ENCODE peak calls at places on chromosomes 1 and 21, in four cellular contexts. One of them, this sample, is unnamed. For H3K36me3, the result is how much of the 10 kb centered on the place peaks cover.

GRCh38 chr1:6914646-6915178 is 129.5 kb downstream of the CAMTA1 start:
- DNase-seq in IMR-90: no peak
- DNase-seq in GM12878: no peak
- DNase-seq in H1: no peak
- DNase-seq in this sample: no peak

GRCh38 chr1:36387141-36387949 is 1.6 kb upstream of the STK40 start:
- DNase-seq in IMR-90: peak
- DNase-seq in GM12878: no peak
- DNase-seq in H1: no peak
- DNase-seq in this sample: no peak

GRCh38 chr1:50978852-50979781 is 9.1 kb downstream of the CDKN2C start:
- DNase-seq in IMR-90: no peak
- DNase-seq in GM12878: no peak
- DNase-seq in H1: peak
- DNase-seq in this sample: peak

GRCh38 chr1:156839426-156840109 is 19.3 kb downstream of the INSRR start:
- DNase-seq in IMR-90: no peak
- DNase-seq in GM12878: no peak
- DNase-seq in H1: no peak
- DNase-seq in this sample: no peak

GRCh38 chr1:234885601-234886000 is 243.0 kb downstream of the TOMM20 start:
- DNase-seq in IMR-90: no peak
- DNase-seq in GM12878: no peak
- DNase-seq in H1: no peak
- DNase-seq in this sample: no peak

GRCh38 chr1:23801876-23802275 is 1.3 kb upstream of the GALE start:
- DNase-seq in IMR-90: no peak
- DNase-seq in GM12878: no peak
- DNase-seq in H1: no peak
- DNase-seq in this sample: no peak

GRCh38 chr21:14768042-14768441 is 221.9 kb upstream of the SAMSN1 start:
- DNase-seq in IMR-90: no peak
- DNase-seq in GM12878: no peak
- DNase-seq in H1: no peak
- DNase-seq in this sample: no peak

GRCh38 chr1:3003039-3003940 is 18.0 kb upstream of the ACTRT2 start:
- DNase-seq in IMR-90: no peak
- DNase-seq in GM12878: no peak
- DNase-seq in H1: no peak
- DNase-seq in this sample: no peak

GRCh38 chr1:208683141-208683540 is 439.0 kb upstream of the PLXNA2 start:
- DNase-seq in IMR-90: no peak
- DNase-seq in GM12878: no peak
- DNase-seq in H1: no peak
- DNase-seq in this sample: no peak

GRCh38 chr1:17351047-17351446 is 20.9 kb upstream of the PADI6 start:
- DNase-seq in IMR-90: no peak
- DNase-seq in GM12878: no peak
- DNase-seq in H1: no peak
- DNase-seq in this sample: no peak

GRCh38 chr1:192702212-192702993 is 66.5 kb downstream of the RGS13 start:
- DNase-seq in IMR-90: peak
- DNase-seq in GM12878: no peak
- DNase-seq in H1: no peak
- DNase-seq in this sample: no peak

GRCh38 chr1:171513743-171514142 is 28.4 kb downstream of the PRRC2C start:
- DNase-seq in IMR-90: no peak
- DNase-seq in GM12878: no peak
- DNase-seq in H1: no peak
- DNase-seq in this sample: no peak

GRCh38 chr1:103248417-103249102 is 140.2 kb upstream of the COL11A1 start:
- DNase-seq in IMR-90: no peak
- DNase-seq in GM12878: no peak
- DNase-seq in H1: no peak
- DNase-seq in this sample: no peak

GRCh38 chr1:216566809-216567208 is 143.6 kb upstream of the USH2A start:
- DNase-seq in IMR-90: peak
- DNase-seq in GM12878: no peak
- DNase-seq in H1: no peak
- DNase-seq in this sample: no peak

GRCh38 chr21:36487641-36488307 is 7.9 kb upstream of the CLDN14 start:
- DNase-seq in IMR-90: peak
- DNase-seq in GM12878: no peak
- DNase-seq in H1: no peak
- DNase-seq in this sample: no peak

GRCh38 chr1:18893120-18893519 is 9.2 kb downstream of the ALDH4A1 start:
- DNase-seq in IMR-90: no peak
- DNase-seq in GM12878: no peak
- DNase-seq in H1: no peak
- DNase-seq in this sample: no peak

GRCh38 chr1:22053018-22053860 is 730 bp downstream of the CDC42 start:
- DNase-seq in IMR-90: peak
- DNase-seq in GM12878: no peak
- DNase-seq in H1: peak
- DNase-seq in this sample: peak

GRCh38 chr1:211336775-211337174 is 10.1 kb downstream of the TRAF5 start:
- DNase-seq in IMR-90: no peak
- DNase-seq in GM12878: no peak
- DNase-seq in H1: peak
- DNase-seq in this sample: no peak

GRCh38 chr1:9615316-9616063 is 26.8 kb downstream of the TMEM201 start:
- DNase-seq in IMR-90: peak
- DNase-seq in GM12878: no peak
- DNase-seq in H1: peak
- DNase-seq in this sample: peak

GRCh38 chr1:20209471-20209870 is 23.2 kb upstream of the PLA2G2C start:
- DNase-seq in IMR-90: no peak
- DNase-seq in GM12878: no peak
- DNase-seq in H1: no peak
- DNase-seq in this sample: no peak

GRCh38 chr1:21189906-21190500 is 13.3 kb upstream of the EIF4G3 start:
- DNase-seq in IMR-90: no peak
- DNase-seq in GM12878: no peak
- DNase-seq in H1: no peak
- DNase-seq in this sample: no peak

GRCh38 chr1:168341576-168341975 is 60.9 kb downstream of the TBX19 start:
- DNase-seq in IMR-90: peak
- DNase-seq in GM12878: no peak
- DNase-seq in H1: no peak
- DNase-seq in this sample: no peak

GRCh38 chr1:226645279-226645976 is 93.7 kb downstream of the ITPKB start:
- DNase-seq in IMR-90: no peak
- DNase-seq in GM12878: no peak
- DNase-seq in H1: no peak
- DNase-seq in this sample: no peak

GRCh38 chr1:156750191-156750931 is 1.1 kb downstream of the HDGF start:
- DNase-seq in IMR-90: no peak
- DNase-seq in GM12878: no peak
- DNase-seq in H1: no peak
- DNase-seq in this sample: peak

GRCh38 chr1:101388904-101389546 is 152.2 kb downstream of the S1PR1 start:
- DNase-seq in IMR-90: peak
- DNase-seq in GM12878: peak
- DNase-seq in H1: no peak
- DNase-seq in this sample: no peak

GRCh38 chr1:62823556-62823955 is 39.6 kb downstream of the ATG4C start:
- DNase-seq in IMR-90: peak
- DNase-seq in GM12878: no peak
- DNase-seq in H1: no peak
- DNase-seq in this sample: no peak

GRCh38 chr21:34135330-34135729 is 62.0 kb downstream of the MRPS6 start:
- DNase-seq in IMR-90: no peak
- DNase-seq in GM12878: no peak
- DNase-seq in H1: no peak
- DNase-seq in this sample: no peak

GRCh38 chr21:32253215-32253641 is 25.6 kb downstream of the MIS18A start:
- DNase-seq in IMR-90: peak
- DNase-seq in GM12878: no peak
- DNase-seq in H1: no peak
- DNase-seq in this sample: no peak

GRCh38 chr1:27591622-27592021 is 12.3 kb downstream of the AHDC1 start:
- DNase-seq in IMR-90: peak
- DNase-seq in GM12878: no peak
- DNase-seq in H1: no peak
- DNase-seq in this sample: no peak

GRCh38 chr1:232806071-232806510 is 875 bp downstream of the MAP10 start:
- DNase-seq in IMR-90: no peak
- DNase-seq in GM12878: no peak
- DNase-seq in H1: no peak
- DNase-seq in this sample: peak

GRCh38 chr21:31909772-31910470 is 37.1 kb downstream of the HUNK start:
- DNase-seq in IMR-90: no peak
- DNase-seq in GM12878: no peak
- DNase-seq in H1: no peak
- DNase-seq in this sample: no peak

GRCh38 chr1:244840219-244840794 is 4.8 kb downstream of the COX20 start:
- DNase-seq in IMR-90: peak
- DNase-seq in GM12878: no peak
- DNase-seq in H1: no peak
- DNase-seq in this sample: no peak

GRCh38 chr1:40530735-40531380 is 579 bp upstream of the ZNF684 start:
- DNase-seq in IMR-90: peak
- DNase-seq in GM12878: no peak
- DNase-seq in H1: no peak
- DNase-seq in this sample: peak
- TF ChIP-seq CHD1 in IMR-90: no peak
- TF ChIP-seq CHD1 in GM12878: no peak
- TF ChIP-seq CHD1 in H1: no peak
- TF ChIP-seq CHD1 in this sample: no peak

DNA sequence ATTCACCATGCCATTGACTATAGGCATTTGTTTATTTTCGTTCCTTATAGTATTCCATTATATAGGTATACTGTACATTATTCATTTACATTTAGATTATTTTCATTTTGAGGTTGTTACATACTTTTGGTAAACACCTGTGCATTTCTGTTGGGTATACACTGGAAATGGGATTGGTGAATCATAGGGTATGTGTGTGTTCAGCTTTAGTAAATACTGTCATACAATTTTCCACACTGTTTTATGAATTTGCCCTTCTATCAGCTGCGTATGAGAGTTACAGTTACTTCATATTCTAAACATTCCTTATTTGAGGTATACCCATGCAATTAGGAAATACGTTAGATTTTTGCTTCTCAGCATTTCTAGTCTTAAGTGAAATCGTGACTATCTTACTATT is 55.1 kb upstream of the FASLG start:
- DNase-seq in IMR-90: no peak
- DNase-seq in GM12878: no peak
- DNase-seq in H1: no peak
- DNase-seq in this sample: no peak
- H3K36me3 ChIP-seq in IMR-90: under half
- H3K36me3 ChIP-seq in GM12878: under half
- H3K36me3 ChIP-seq in H1: under half
- H3K36me3 ChIP-seq in this sample: under half

GRCh38 chr1:91828007-91828321 is 58.0 kb downstream of the TGFBR3 start:
- DNase-seq in IMR-90: no peak
- DNase-seq in GM12878: no peak
- DNase-seq in H1: no peak
- DNase-seq in this sample: peak

GRCh38 chr1:91828583-91829281 is 57.2 kb downstream of the TGFBR3 start:
- DNase-seq in IMR-90: no peak
- DNase-seq in GM12878: no peak
- DNase-seq in H1: no peak
- DNase-seq in this sample: no peak

GRCh38 chr1:91831132-91831930 is 54.6 kb downstream of the TGFBR3 start:
- DNase-seq in IMR-90: peak
- DNase-seq in GM12878: no peak
- DNase-seq in H1: no peak
- DNase-seq in this sample: no peak

GRCh38 chr1:91829293-91830153 is 56.4 kb downstream of the TGFBR3 start:
- DNase-seq in IMR-90: no peak
- DNase-seq in GM12878: no peak
- DNase-seq in H1: no peak
- DNase-seq in this sample: no peak

GRCh38 chr1:91830242-91831131 is 55.5 kb downstream of the TGFBR3 start:
- DNase-seq in IMR-90: peak
- DNase-seq in GM12878: no peak
- DNase-seq in H1: no peak
- DNase-seq in this sample: no peak
- TF ChIP-seq CHD1 in IMR-90: no peak
- TF ChIP-seq CHD1 in GM12878: no peak
- TF ChIP-seq CHD1 in H1: no peak
- TF ChIP-seq CHD1 in this sample: no peak

GRCh38 chr1:67004176-67004575 is 49.8 kb downstream of the SLC35D1 start:
- DNase-seq in IMR-90: peak
- DNase-seq in GM12878: no peak
- DNase-seq in H1: no peak
- DNase-seq in this sample: no peak
- H3K36me3 ChIP-seq in IMR-90: under half
- H3K36me3 ChIP-seq in GM12878: under half
- H3K36me3 ChIP-seq in H1: under half
- H3K36me3 ChIP-seq in this sample: under half